ENCODE peak calls at places on chromosomes 11 and 22, in eight cellular contexts. A is hepatocyte; Z is stimulated activated CD8-positive, alpha-beta memory T cell treated with anti-CD3 and anti-CD28 coated beads, Interleukin-4, amount 100 ng/mL, for 48 hours; L is progenitor cell of endocrine pancreas; Y is kidney glomerular epithelial cell; O is stimulated activated CD4-positive, alpha-beta T cell treated with anti-CD3 and anti-CD28 coated beads, TNF-alpha, amount 100 ng/mL, for 24 hours; S is mesothelial cell of epicardium; G is NCI-H1105 treated with DMSO at 0.1 percent for 48 hours. C is an unnamed sample.

GRCh38 chr11:64642876-64643257 is 51.8 kb downstream of the SLC22A12 start:
- DNase-seq in A (no peak), Z (no peak), L (no peak), Y (no peak), O (no peak), S (no peak), G (no peak), C (no peak)

GRCh38 chr22:35749808-35750207 is 32.1 kb downstream of the APOL5 start:
- DNase-seq in A (no peak), Z (no peak), L (no peak), Y (peak; percentile 86), O (no peak), S (no peak), G (peak; percentile 8), C (no peak)

GRCh38 chr22:28111501-28111900 is 192.4 kb upstream of the PITPNB start:
- DNase-seq in A (no peak), Z (no peak), L (no peak), Y (no peak), O (no peak), S (no peak), G (no peak), C (no peak)

GRCh38 chr11:105244157-105244820 is 104.7 kb upstream of the CARD18 start:
- DNase-seq in A (peak; percentile 7), Z (no peak), L (no peak), Y (peak; percentile 70), O (no peak), S (no peak), G (no peak), C (no peak)

GRCh38 chr11:128859563-128860441 is 7.3 kb downstream of the KCNJ1 start:
- DNase-seq in A (peak; percentile 84), Z (peak; percentile 89), L (peak; percentile 75), Y (peak; percentile 48), O (peak; percentile 47), S (peak; percentile 78), G (no peak), C (no peak)

GRCh38 chr11:126366064-126366822 is 10.8 kb downstream of the ST3GAL4 start:
- DNase-seq in A (no peak), Z (no peak), L (no peak), Y (no peak), O (no peak), S (no peak), G (no peak), C (no peak)

GRCh38 chr22:48749555-48750227 is 1078.0 kb downstream of the BRD1 start:
- DNase-seq in A (peak; percentile 2), Z (no peak), L (no peak), Y (no peak), O (no peak), S (peak; percentile 34), G (no peak), C (no peak)

GRCh38 chr11:119583585-119583984 is 145.4 kb downstream of the NECTIN1 start:
- DNase-seq in A (no peak), Z (no peak), L (no peak), Y (no peak), O (no peak), S (no peak), G (no peak), C (no peak)

GRCh38 chr11:88849368-88849767 is 216.4 kb downstream of the GRM5 start:
- DNase-seq in A (no peak), Z (no peak), L (no peak), Y (peak; percentile 22), O (no peak), S (no peak), G (no peak), C (no peak)

GRCh38 chr11:15468471-15468870 is 353.7 kb downstream of the INSC start:
- DNase-seq in A (no peak), Z (no peak), L (no peak), Y (no peak), O (no peak), S (no peak), G (no peak), C (no peak)

GRCh38 chr11:540583-541432 is 3.5 kb downstream of the LRRC56 start:
- DNase-seq in A (peak; percentile 2), Z (no peak), L (no peak), Y (no peak), O (no peak), S (no peak), G (no peak), C (no peak)

GRCh38 chr11:65279713-65280459 is 18.1 kb downstream of the POLA2 start:
- DNase-seq in A (peak; percentile 88), Z (peak; percentile 70), L (no peak), Y (peak; percentile 94), O (peak; percentile 24), S (no peak), G (no peak), C (no peak)

GRCh38 chr11:68028802-68029475 is 1.5 kb upstream of the NDUFS8 start:
- DNase-seq in A (no peak), Z (no peak), L (no peak), Y (peak; percentile 37), O (no peak), S (no peak), G (no peak), C (no peak)

GRCh38 chr11:1988667-1989317 is 8.8 kb downstream of the H19 start:
- DNase-seq in A (peak; percentile 15), Z (no peak), L (no peak), Y (no peak), O (no peak), S (no peak), G (no peak), C (no peak)

GRCh38 chr11:79439893-79440450 is 858 bp downstream of the TENM4 start:
- DNase-seq in A (peak; percentile 62), Z (no peak), L (peak; percentile 45), Y (no peak), O (no peak), S (peak; percentile 67), G (peak; percentile 70), C (no peak)

GRCh38 chr11:10076458-10077141 is 217.4 kb downstream of the SBF2 start:
- DNase-seq in A (peak; percentile 6), Z (peak; percentile 65), L (no peak), Y (no peak), O (no peak), S (no peak), G (no peak), C (no peak)

GRCh38 chr22:42892156-42892555 is 35.1 kb upstream of the ARFGAP3 start:
- DNase-seq in A (no peak), Z (no peak), L (no peak), Y (no peak), O (no peak), S (no peak), G (no peak), C (no peak)

GRCh38 chr11:75229466-75229865 is 11.1 kb upstream of the TPBGL start:
- DNase-seq in A (no peak), Z (no peak), L (no peak), Y (no peak), O (no peak), S (no peak), G (no peak), C (no peak)

GRCh38 chr11:26905368-26905767 is 88.5 kb upstream of the FIBIN start:
- DNase-seq in A (no peak), Z (no peak), L (no peak), Y (no peak), O (no peak), S (no peak), G (no peak), C (no peak)

GRCh38 chr11:94128171-94128745 is 383 bp upstream of the PANX1 start:
- DNase-seq in A (no peak), Z (peak; percentile 61), L (no peak), Y (peak; percentile 48), O (no peak), S (no peak), G (peak; percentile 67), C (peak; percentile 54)

GRCh38 chr22:22955866-22956535 is 68.4 kb downstream of the IGLL5 start:
- DNase-seq in A (peak; percentile 87), Z (peak; percentile 71), L (peak; percentile 53), Y (peak; percentile 63), O (peak; percentile 53), S (peak; percentile 69), G (peak; percentile 55), C (peak; percentile 45)

GRCh38 chr22:30202531-30203006 is 44.0 kb downstream of the LIF start:
- DNase-seq in A (peak; percentile 52), Z (no peak), L (no peak), Y (no peak), O (no peak), S (peak; percentile 38), G (no peak), C (no peak)

GRCh38 chr11:86287468-86287796 is 14.6 kb upstream of the HIKESHI start:
- DNase-seq in A (no peak), Z (no peak), L (no peak), Y (no peak), O (no peak), S (no peak), G (no peak), C (no peak)

GRCh38 chr22:20566420-20567260 is 59.2 kb downstream of the MED15 start:
- DNase-seq in A (peak; percentile 46), Z (peak; percentile 60), L (no peak), Y (peak; percentile 61), O (peak; percentile 34), S (no peak), G (no peak), C (no peak)